ENCODE peak calls at places on chromosome 16, in eight cellular contexts. T, J, R, L, M, G, V and U are unnamed samples.

GRCh38 chr16:86044241-86044671 is 145.3 kb downstream of the IRF8 start:
- DNase-seq in V (no peak), T (no peak), G (peak; percentile 64), L (no peak), J (peak; percentile 73), M (no peak), R (no peak), U (peak; percentile 84)

GRCh38 chr16:72785886-72786285 is 262.0 kb downstream of the ZFHX3 start:
- DNase-seq in J (no peak), G (peak; percentile 17), T (no peak), V (no peak), R (no peak), M (no peak), L (no peak), U (no peak)

GRCh38 chr16:27408602-27409031 is 6.6 kb downstream of the IL21R start:
- DNase-seq in T (no peak), J (no peak), G (no peak), L (no peak), V (no peak), M (no peak), R (no peak), U (no peak)

GRCh38 chr16:23523321-23523720 is 13.0 kb upstream of the GGA2 start:
- DNase-seq in R (no peak), V (no peak), T (no peak), J (no peak), L (no peak), G (no peak), M (no peak), U (no peak)

GRCh38 chr16:21638573-21638975 is 13.8 kb downstream of the IGSF6 start:
- DNase-seq in J (no peak), T (no peak), L (no peak), G (peak; percentile 66), M (no peak), R (no peak), V (no peak), U (no peak)

GRCh38 chr16:27431773-27432599 is 30.0 kb downstream of the IL21R start:
- DNase-seq in G (peak; percentile 45), M (no peak), V (no peak), L (no peak), J (no peak), R (peak; percentile 1), T (peak; percentile 10), U (peak; percentile 1)

GRCh38 chr16:85865-86264 is 7.8 kb downstream of the MPG start:
- DNase-seq in J (no peak), L (no peak), G (no peak), T (no peak), V (no peak), M (no peak), R (no peak), U (no peak)

GRCh38 chr16:13873835-13874438 is 46.0 kb upstream of the ERCC4 start:
- DNase-seq in J (peak; percentile 41), R (no peak), T (no peak), L (no peak), G (peak; percentile 2), M (no peak), V (no peak), U (peak; percentile 44)

GRCh38 chr16:13307861-13308260 is 406.5 kb downstream of the SHISA9 start:
- DNase-seq in L (no peak), J (no peak), G (no peak), V (no peak), R (no peak), T (no peak), M (no peak), U (no peak)

GRCh38 chr16:8370374-8371015 is 219.8 kb downstream of the TMEM114 start:
- DNase-seq in L (no peak), T (no peak), V (no peak), R (no peak), G (peak; percentile 7), M (no peak), J (no peak), U (no peak)

GRCh38 chr16:72848045-72848410 is 199.9 kb downstream of the ZFHX3 start:
- DNase-seq in L (no peak), M (no peak), V (no peak), G (no peak), T (no peak), R (no peak), J (no peak), U (no peak)

GRCh38 chr16:55035037-55035436 is 104.4 kb downstream of the IRX5 start:
- DNase-seq in L (no peak), T (no peak), R (no peak), V (no peak), M (no peak), J (peak; percentile 65), G (no peak), U (peak; percentile 71)

GRCh38 chr16:75053791-75054555 is 55.1 kb downstream of the ZNRF1 start:
- DNase-seq in R (peak; percentile 39), L (peak; percentile 61), V (no peak), T (peak; percentile 63), M (no peak), J (no peak), G (no peak), U (no peak)

GRCh38 chr16:48112603-48113400 is 43.0 kb downstream of the ABCC12 start:
- DNase-seq in V (no peak), J (no peak), L (no peak), R (no peak), G (no peak), M (no peak), T (peak; percentile 46), U (no peak)

GRCh38 chr16:57824880-57825279 is 22.6 kb upstream of the KIFC3 start:
- DNase-seq in J (no peak), R (no peak), T (no peak), L (no peak), G (no peak), V (no peak), M (no peak), U (no peak)

GRCh38 chr16:57770361-57770760 is 31.9 kb downstream of the KIFC3 start:
- DNase-seq in V (no peak), M (no peak), G (no peak), T (no peak), L (no peak), R (no peak), J (no peak), U (no peak)

DNA sequence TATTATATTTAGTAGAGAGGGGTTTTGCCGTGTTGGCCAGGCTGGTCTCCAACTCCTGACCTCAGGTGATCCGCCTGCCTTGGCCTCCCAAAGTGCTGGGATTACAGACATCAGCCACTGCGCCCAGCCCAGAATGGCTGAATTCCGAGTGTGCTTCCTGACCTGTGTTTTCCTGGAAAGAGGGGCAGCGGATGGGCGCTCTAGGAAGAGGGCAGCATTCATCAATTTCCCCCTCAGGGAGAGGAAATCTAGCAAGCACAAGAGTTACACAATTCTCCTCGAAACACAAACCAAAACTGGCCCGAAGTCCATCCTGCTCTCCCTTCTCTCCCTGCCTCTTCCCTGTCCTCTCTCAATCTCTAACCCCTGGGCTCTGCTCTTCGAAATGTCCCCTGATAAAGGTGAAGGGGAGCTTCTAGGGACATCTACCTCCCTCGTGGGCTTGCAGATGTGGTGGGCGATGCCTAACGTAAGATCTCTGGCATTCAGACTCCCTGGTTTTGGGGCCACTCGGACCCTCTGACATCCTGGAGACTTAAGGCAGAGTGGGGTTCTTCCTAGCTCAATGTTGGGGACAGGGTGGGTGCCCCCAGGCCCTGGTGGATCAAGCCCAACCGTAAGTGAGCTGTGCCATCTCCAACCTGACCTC is 1.0 kb downstream of the IL27 start:
- DNase-seq in V (no peak), R (no peak), M (no peak), L (no peak), G (no peak), T (no peak), J (no peak), U (no peak)
- TF ChIP-seq CTCF in V (no peak), R (no peak), M (no peak), L (no peak), G (no peak), T (no peak), J (no peak), U (no peak)

DNA sequence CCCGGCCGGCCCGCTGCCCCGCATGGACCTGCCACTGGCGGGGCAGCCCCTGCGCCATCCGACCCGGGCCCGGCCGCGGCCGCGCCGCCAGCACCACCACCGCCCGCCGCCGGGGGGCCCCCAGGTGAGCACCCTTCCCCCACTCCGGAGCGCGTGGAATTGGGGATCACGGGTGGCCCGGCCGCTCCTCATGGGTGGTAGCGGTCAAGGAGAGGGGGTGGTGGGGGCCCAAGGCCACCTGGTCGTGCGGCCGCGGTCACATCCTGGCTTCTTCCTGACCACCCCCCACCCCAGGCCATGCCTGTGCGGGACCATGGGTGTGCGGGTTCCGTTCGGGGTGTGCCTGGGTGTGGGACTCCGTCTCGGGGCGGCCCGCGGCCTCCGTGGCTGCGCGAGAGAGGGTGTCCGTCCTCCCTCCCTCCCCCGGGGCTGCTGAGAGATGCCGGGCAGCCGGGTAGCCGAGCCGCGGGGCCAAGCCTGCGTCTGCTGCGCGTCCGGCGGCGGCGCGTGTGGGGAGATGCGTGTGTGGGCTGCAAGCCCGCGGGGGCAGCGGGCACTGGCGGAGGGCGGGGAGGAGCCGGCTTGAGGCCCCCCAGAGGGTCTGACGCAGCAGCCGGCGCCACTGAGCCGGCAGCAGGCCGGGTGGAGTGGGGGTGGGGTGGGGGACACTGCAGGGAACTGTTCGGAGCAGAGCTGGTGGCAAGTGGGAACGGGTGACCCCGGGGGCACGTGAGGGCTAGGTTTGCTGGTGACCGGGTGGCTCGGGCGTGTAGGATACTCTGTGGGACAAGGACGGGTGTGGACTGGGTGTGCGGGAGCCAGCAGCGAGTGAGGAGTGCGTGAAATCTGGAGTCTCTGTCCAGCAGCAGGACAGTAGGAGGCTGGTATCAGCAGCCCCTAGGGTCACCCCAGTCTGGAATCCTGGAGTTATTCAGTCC is 6.7 kb downstream of the ACD start:
- DNase-seq in G (no peak), T (no peak), V (no peak), L (no peak), M (no peak), J (no peak), R (peak; percentile 48), U (no peak)
- TF ChIP-seq CTCF in G (peak; percentile 22), T (no peak), V (no peak), L (peak; percentile 17), M (no peak), J (peak; percentile 62), R (peak; percentile 16), U (peak; percentile 60)

GRCh38 chr16:9657659-9658058 is 524.6 kb downstream of the GRIN2A start:
- DNase-seq in J (no peak), M (no peak), L (no peak), T (no peak), G (no peak), V (no peak), R (no peak), U (no peak)
- TF ChIP-seq CTCF in J (no peak), M (no peak), L (no peak), T (no peak), G (no peak), V (no peak), R (no peak), U (no peak)

DNA sequence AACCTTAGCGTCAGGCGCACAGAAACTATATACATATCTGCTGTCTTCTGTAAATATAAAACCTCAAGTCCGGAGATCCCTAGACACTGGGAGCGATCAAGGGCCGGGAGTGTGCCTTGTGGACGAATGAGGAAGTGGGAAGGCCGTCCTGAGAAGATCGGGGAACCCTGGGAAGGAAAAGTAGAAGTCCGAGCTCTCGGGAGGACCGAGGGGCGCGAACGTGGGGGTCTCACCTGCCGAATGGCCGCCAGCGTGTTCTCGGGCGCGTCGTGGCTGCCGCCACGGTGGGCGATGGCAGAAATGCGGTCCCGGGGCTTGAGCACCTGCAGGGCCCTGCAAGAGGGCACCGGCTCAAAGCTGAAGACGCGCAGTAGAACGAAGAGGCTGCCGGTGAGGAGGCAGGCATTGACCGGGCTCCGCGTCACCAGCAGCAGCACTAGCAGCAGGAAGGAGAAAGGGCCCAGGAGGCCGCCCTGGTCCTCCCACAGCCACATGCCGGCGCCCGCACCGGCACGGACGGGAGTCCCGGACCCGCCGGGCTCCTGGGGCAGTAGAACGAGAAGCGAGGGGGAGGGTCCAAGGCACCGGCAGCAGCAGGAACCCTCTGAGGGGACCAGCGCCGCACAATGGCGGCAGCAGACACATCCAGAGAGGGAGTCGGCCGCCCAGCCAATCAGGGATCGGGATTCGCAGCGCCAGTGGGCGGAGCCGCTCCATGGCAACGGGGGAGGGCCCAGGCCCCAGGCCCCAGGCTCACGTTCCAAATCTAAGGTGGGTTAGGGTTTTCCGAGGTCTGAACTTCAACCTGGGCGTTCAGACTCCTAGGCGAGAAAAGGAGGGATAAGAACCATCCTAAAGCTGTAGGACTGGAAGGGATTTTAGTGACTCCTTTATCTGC is at the start of gene GDE1:
- DNase-seq in V (peak; percentile 85), M (peak; percentile 93), L (peak; percentile 94), G (peak; percentile 86), R (peak; percentile 95), J (peak; percentile 91), T (peak; percentile 96), U (peak; percentile 93)
- TF ChIP-seq CTCF in V (peak; percentile 22), M (peak; percentile 44), L (peak; percentile 35), G (peak; percentile 42), R (no peak), J (peak; percentile 28), T (no peak), U (no peak)